ENCODE peak calls at places on chromosomes 4 and X, in ten cellular contexts. One of them, this sample, is unnamed.

GRCh38 chr4:80266267-80266901 is at the start of gene FGF5:
- DNase-seq in BE2C: peak
- DNase-seq in psoas muscle: peak
- DNase-seq in effector memory CD4-positive, alpha-beta T cell: no peak
- DNase-seq in upper lobe of right lung: peak
- DNase-seq in epithelial cell of esophagus: peak
- DNase-seq in LNCaP clone FGC: no peak
- DNase-seq in H7: peak
- DNase-seq in fibroblast of the aortic adventitia: peak
- DNase-seq in stomach: no peak
- DNase-seq in this sample: peak

GRCh38 chrX:107849747-107850478 is 24.2 kb downstream of the MID2 start:
- DNase-seq in BE2C: no peak
- DNase-seq in effector memory CD4-positive, alpha-beta T cell: no peak
- DNase-seq in upper lobe of right lung: no peak
- DNase-seq in epithelial cell of esophagus: peak
- DNase-seq in fibroblast of the aortic adventitia: no peak
- DNase-seq in stomach: no peak
- DNase-seq in H7: peak
- DNase-seq in psoas muscle: no peak
- DNase-seq in LNCaP clone FGC: peak
- DNase-seq in this sample: peak

GRCh38 chrX:75746891-75747639 is 38.0 kb downstream of the MAGEE2 start:
- DNase-seq in upper lobe of right lung: peak
- DNase-seq in fibroblast of the aortic adventitia: peak
- DNase-seq in H7: peak
- DNase-seq in BE2C: peak
- DNase-seq in stomach: peak
- DNase-seq in epithelial cell of esophagus: peak
- DNase-seq in psoas muscle: peak
- DNase-seq in effector memory CD4-positive, alpha-beta T cell: peak
- DNase-seq in LNCaP clone FGC: peak
- DNase-seq in this sample: peak

GRCh38 chr4:173289351-173289725 is 44.8 kb downstream of the HMGB2 start:
- DNase-seq in fibroblast of the aortic adventitia: peak
- DNase-seq in upper lobe of right lung: no peak
- DNase-seq in epithelial cell of esophagus: no peak
- DNase-seq in effector memory CD4-positive, alpha-beta T cell: no peak
- DNase-seq in H7: no peak
- DNase-seq in stomach: no peak
- DNase-seq in LNCaP clone FGC: no peak
- DNase-seq in BE2C: no peak
- DNase-seq in psoas muscle: no peak
- DNase-seq in this sample: no peak

GRCh38 chr4:147409350-147409749 is 71.5 kb upstream of the EDNRA start:
- DNase-seq in epithelial cell of esophagus: peak
- DNase-seq in fibroblast of the aortic adventitia: peak
- DNase-seq in psoas muscle: no peak
- DNase-seq in upper lobe of right lung: no peak
- DNase-seq in stomach: no peak
- DNase-seq in H7: no peak
- DNase-seq in LNCaP clone FGC: no peak
- DNase-seq in BE2C: no peak
- DNase-seq in effector memory CD4-positive, alpha-beta T cell: no peak
- DNase-seq in this sample: peak

GRCh38 chrX:19373034-19373891 is 29.5 kb downstream of the PDHA1 start:
- DNase-seq in fibroblast of the aortic adventitia: no peak
- DNase-seq in epithelial cell of esophagus: no peak
- DNase-seq in BE2C: no peak
- DNase-seq in LNCaP clone FGC: no peak
- DNase-seq in psoas muscle: no peak
- DNase-seq in H7: peak
- DNase-seq in stomach: no peak
- DNase-seq in effector memory CD4-positive, alpha-beta T cell: no peak
- DNase-seq in upper lobe of right lung: no peak
- DNase-seq in this sample: no peak

GRCh38 chrX:46757593-46757992 is 1.3 kb downstream of the SLC9A7 start:
- DNase-seq in BE2C: no peak
- DNase-seq in psoas muscle: no peak
- DNase-seq in fibroblast of the aortic adventitia: no peak
- DNase-seq in effector memory CD4-positive, alpha-beta T cell: no peak
- DNase-seq in H7: no peak
- DNase-seq in upper lobe of right lung: no peak
- DNase-seq in stomach: no peak
- DNase-seq in LNCaP clone FGC: no peak
- DNase-seq in epithelial cell of esophagus: no peak
- DNase-seq in this sample: peak

GRCh38 chr4:108829981-108830492 is 67.2 kb upstream of the ETNPPL start:
- DNase-seq in stomach: no peak
- DNase-seq in effector memory CD4-positive, alpha-beta T cell: no peak
- DNase-seq in epithelial cell of esophagus: no peak
- DNase-seq in upper lobe of right lung: no peak
- DNase-seq in psoas muscle: no peak
- DNase-seq in fibroblast of the aortic adventitia: no peak
- DNase-seq in LNCaP clone FGC: no peak
- DNase-seq in H7: no peak
- DNase-seq in BE2C: no peak
- DNase-seq in this sample: no peak

GRCh38 chr4:74671074-74671698 is 123.1 kb downstream of the BTC start:
- DNase-seq in H7: peak
- DNase-seq in epithelial cell of esophagus: peak
- DNase-seq in upper lobe of right lung: no peak
- DNase-seq in fibroblast of the aortic adventitia: peak
- DNase-seq in BE2C: peak
- DNase-seq in LNCaP clone FGC: no peak
- DNase-seq in psoas muscle: no peak
- DNase-seq in stomach: peak
- DNase-seq in effector memory CD4-positive, alpha-beta T cell: peak
- DNase-seq in this sample: peak

GRCh38 chr4:15655223-15656037 is at the start of gene FBXL5:
- DNase-seq in LNCaP clone FGC: peak
- DNase-seq in BE2C: peak
- DNase-seq in epithelial cell of esophagus: peak
- DNase-seq in effector memory CD4-positive, alpha-beta T cell: peak
- DNase-seq in fibroblast of the aortic adventitia: peak
- DNase-seq in stomach: peak
- DNase-seq in H7: peak
- DNase-seq in psoas muscle: peak
- DNase-seq in upper lobe of right lung: peak
- DNase-seq in this sample: peak

GRCh38 chr4:47713156-47713834 is 124.6 kb downstream of the CORIN start:
- DNase-seq in upper lobe of right lung: no peak
- DNase-seq in H7: no peak
- DNase-seq in psoas muscle: no peak
- DNase-seq in effector memory CD4-positive, alpha-beta T cell: no peak
- DNase-seq in BE2C: no peak
- DNase-seq in fibroblast of the aortic adventitia: no peak
- DNase-seq in epithelial cell of esophagus: no peak
- DNase-seq in LNCaP clone FGC: no peak
- DNase-seq in stomach: no peak
- DNase-seq in this sample: no peak

GRCh38 chr4:15012017-15012788 is 9.9 kb downstream of the CPEB2 start:
- DNase-seq in H7: no peak
- DNase-seq in stomach: no peak
- DNase-seq in LNCaP clone FGC: no peak
- DNase-seq in effector memory CD4-positive, alpha-beta T cell: no peak
- DNase-seq in epithelial cell of esophagus: no peak
- DNase-seq in upper lobe of right lung: no peak
- DNase-seq in fibroblast of the aortic adventitia: no peak
- DNase-seq in BE2C: no peak
- DNase-seq in psoas muscle: no peak
- DNase-seq in this sample: no peak

DNA sequence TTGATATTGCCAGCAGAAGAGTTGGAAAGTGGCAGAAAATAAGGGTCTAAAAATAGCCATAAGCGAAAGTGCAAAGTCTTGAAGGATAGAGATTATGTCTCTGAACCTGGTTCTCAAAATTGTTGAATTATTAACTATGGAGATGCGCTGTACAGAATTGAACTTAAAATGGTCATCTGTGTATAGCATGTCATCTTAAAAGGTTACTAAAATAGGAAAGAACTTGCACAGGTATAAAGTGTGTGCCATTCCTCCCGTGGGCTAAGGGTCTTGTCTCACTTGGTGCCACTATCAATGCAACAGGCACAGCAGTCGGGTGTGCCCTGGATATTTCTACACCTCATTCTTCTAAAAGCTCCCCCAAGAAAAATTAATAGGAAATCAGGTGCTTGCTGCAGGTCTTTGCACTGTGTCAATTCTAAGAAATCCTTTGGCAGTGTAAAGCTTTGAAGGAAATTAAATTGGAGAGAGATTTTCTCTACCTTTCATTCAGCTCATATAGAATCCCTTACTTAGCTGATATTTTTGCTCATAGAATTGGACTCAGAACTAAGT is 2.4 kb downstream of the SORBS2 start:
- DNase-seq in psoas muscle: no peak
- DNase-seq in stomach: no peak
- DNase-seq in BE2C: no peak
- DNase-seq in epithelial cell of esophagus: no peak
- DNase-seq in effector memory CD4-positive, alpha-beta T cell: no peak
- DNase-seq in upper lobe of right lung: no peak
- DNase-seq in fibroblast of the aortic adventitia: no peak
- DNase-seq in H7: no peak
- DNase-seq in LNCaP clone FGC: no peak
- DNase-seq in this sample: no peak
- H3K4me3 ChIP-seq in psoas muscle: no peak
- H3K4me3 ChIP-seq in stomach: peak
- H3K4me3 ChIP-seq in BE2C: peak
- H3K4me3 ChIP-seq in epithelial cell of esophagus: no peak
- H3K4me3 ChIP-seq in effector memory CD4-positive, alpha-beta T cell: no peak
- H3K4me3 ChIP-seq in upper lobe of right lung: peak
- H3K4me3 ChIP-seq in fibroblast of the aortic adventitia: no peak
- H3K4me3 ChIP-seq in H7: no peak
- H3K4me3 ChIP-seq in LNCaP clone FGC: peak
- H3K4me3 ChIP-seq in this sample: no peak

DNA sequence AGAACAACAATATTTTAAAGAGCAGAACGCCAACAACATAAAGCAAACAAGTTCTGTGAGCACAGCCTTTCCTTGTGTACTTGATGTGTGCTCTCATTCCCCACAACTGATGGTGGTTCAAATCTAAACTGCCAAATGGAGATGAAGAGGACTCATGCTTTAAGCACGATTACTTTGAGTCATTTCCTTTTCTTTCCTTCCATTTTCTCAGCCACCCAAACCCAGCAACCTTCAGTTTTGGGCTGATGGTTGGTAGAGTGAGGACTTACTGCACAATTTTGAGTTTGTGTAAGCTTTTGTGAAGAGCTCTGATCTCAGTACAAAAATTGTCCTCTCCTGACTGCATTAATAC is 1.7 kb downstream of the NSD2 start:
- DNase-seq in BE2C: no peak
- DNase-seq in fibroblast of the aortic adventitia: peak
- DNase-seq in H7: no peak
- DNase-seq in psoas muscle: no peak
- DNase-seq in effector memory CD4-positive, alpha-beta T cell: no peak
- DNase-seq in stomach: no peak
- DNase-seq in LNCaP clone FGC: no peak
- DNase-seq in upper lobe of right lung: no peak
- DNase-seq in epithelial cell of esophagus: peak
- DNase-seq in this sample: peak
- H3K4me3 ChIP-seq in BE2C: peak
- H3K4me3 ChIP-seq in fibroblast of the aortic adventitia: peak
- H3K4me3 ChIP-seq in H7: no peak
- H3K4me3 ChIP-seq in psoas muscle: peak
- H3K4me3 ChIP-seq in effector memory CD4-positive, alpha-beta T cell: peak
- H3K4me3 ChIP-seq in stomach: no peak
- H3K4me3 ChIP-seq in LNCaP clone FGC: peak
- H3K4me3 ChIP-seq in upper lobe of right lung: no peak
- H3K4me3 ChIP-seq in epithelial cell of esophagus: peak
- H3K4me3 ChIP-seq in this sample: peak

DNA sequence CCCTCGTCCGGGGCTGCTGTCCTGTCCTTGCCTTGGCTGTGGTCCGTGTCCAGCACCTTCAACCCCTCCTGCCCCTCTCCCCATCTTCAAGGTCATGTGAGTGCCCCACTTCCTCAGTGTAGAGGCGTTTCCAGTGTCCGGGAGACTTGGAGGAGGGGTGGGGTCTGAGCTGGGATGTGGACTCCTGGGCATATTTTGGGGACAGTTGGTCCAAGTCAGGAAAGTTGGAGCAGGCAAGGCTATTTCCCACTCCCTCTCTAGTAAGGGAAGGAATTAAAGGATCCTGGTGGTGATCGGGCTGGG is 3.0 kb downstream of the PCGF3 start:
- DNase-seq in LNCaP clone FGC: no peak
- DNase-seq in upper lobe of right lung: no peak
- DNase-seq in psoas muscle: no peak
- DNase-seq in BE2C: no peak
- DNase-seq in stomach: no peak
- DNase-seq in fibroblast of the aortic adventitia: no peak
- DNase-seq in H7: no peak
- DNase-seq in effector memory CD4-positive, alpha-beta T cell: no peak
- DNase-seq in epithelial cell of esophagus: no peak
- DNase-seq in this sample: no peak
- H3K4me3 ChIP-seq in LNCaP clone FGC: no peak
- H3K4me3 ChIP-seq in upper lobe of right lung: no peak
- H3K4me3 ChIP-seq in psoas muscle: peak
- H3K4me3 ChIP-seq in BE2C: no peak
- H3K4me3 ChIP-seq in stomach: no peak
- H3K4me3 ChIP-seq in fibroblast of the aortic adventitia: peak
- H3K4me3 ChIP-seq in H7: no peak
- H3K4me3 ChIP-seq in effector memory CD4-positive, alpha-beta T cell: no peak
- H3K4me3 ChIP-seq in epithelial cell of esophagus: no peak
- H3K4me3 ChIP-seq in this sample: peak

DNA sequence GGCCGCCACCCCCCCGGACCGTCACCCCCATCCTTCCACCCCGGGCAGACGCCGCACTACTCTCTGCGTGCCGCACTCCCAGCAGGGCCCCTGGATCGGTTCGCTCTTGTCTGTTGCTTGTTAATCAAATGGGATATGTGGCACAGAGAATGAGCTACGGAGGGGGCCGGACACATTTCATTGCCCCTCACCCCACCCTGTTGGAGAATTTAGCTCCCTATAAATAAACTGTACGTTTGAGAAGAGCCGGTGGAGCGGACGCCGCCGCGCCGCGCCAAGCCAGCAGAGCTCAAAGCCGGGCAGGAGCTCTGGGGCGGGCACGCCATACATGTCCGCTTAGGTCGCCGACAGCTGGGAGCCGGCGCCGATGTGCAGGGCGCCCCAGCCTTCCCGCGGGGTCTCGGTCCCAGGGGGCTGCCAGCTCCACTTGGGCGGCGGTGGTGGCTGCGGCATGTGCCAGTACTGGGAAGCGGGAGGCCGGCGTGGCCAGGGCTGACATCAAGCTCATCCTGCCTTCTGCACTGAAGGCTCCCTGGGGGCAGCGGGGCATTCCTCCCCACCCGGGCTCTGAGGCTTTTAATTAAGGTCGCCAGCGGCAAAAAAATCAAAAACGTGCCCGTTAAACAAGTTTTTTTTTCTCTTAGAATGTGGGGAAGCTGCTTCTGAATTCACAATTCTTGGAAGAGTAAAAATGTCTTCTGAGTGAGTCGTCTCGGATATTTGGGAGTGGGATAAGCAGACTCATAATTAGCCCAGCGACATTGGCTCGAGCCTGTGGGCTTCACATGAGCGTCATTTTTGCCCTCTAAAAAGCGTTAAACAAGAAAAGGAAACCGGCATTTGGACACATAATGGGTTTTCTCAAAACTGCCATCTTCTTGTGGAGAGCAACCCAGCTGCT is 1.1 kb upstream of the PCDH19 start:
- DNase-seq in H7: peak
- DNase-seq in psoas muscle: no peak
- DNase-seq in effector memory CD4-positive, alpha-beta T cell: no peak
- DNase-seq in LNCaP clone FGC: no peak
- DNase-seq in epithelial cell of esophagus: peak
- DNase-seq in BE2C: peak
- DNase-seq in stomach: no peak
- DNase-seq in fibroblast of the aortic adventitia: no peak
- DNase-seq in upper lobe of right lung: no peak
- DNase-seq in this sample: no peak
- H3K4me3 ChIP-seq in H7: peak
- H3K4me3 ChIP-seq in psoas muscle: peak
- H3K4me3 ChIP-seq in effector memory CD4-positive, alpha-beta T cell: no peak
- H3K4me3 ChIP-seq in LNCaP clone FGC: no peak
- H3K4me3 ChIP-seq in epithelial cell of esophagus: no peak
- H3K4me3 ChIP-seq in BE2C: peak
- H3K4me3 ChIP-seq in stomach: peak
- H3K4me3 ChIP-seq in fibroblast of the aortic adventitia: no peak
- H3K4me3 ChIP-seq in upper lobe of right lung: no peak
- H3K4me3 ChIP-seq in this sample: no peak

This sample was measured in fibroblast of mammary gland.